ENCODE peak calls at places on chromosomes 7 and 10, in four cellular contexts. One of them, this sample, is unnamed.

GRCh38 chr10:116418394-116418793 is 9.3 kb upstream of the PNLIPRP3 start:
- DNase-seq in SHP77: no peak
- DNase-seq in stimulated activated CD4-positive, alpha-beta T cell treated with anti-CD3 and anti-CD28 coated beads, Interleukin-1b, Interleukin-23, amount 100 ng/mL, for 1 hour: no peak
- DNase-seq in endothelial cell: no peak
- DNase-seq in this sample: no peak

GRCh38 chr10:113681533-113682470 is 2.1 kb downstream of the CASP7 start:
- DNase-seq in SHP77: no peak
- DNase-seq in stimulated activated CD4-positive, alpha-beta T cell treated with anti-CD3 and anti-CD28 coated beads, Interleukin-1b, Interleukin-23, amount 100 ng/mL, for 1 hour: no peak
- DNase-seq in endothelial cell: no peak
- DNase-seq in this sample: no peak

GRCh38 chr7:26616235-26616634 is 248.2 kb downstream of the SKAP2 start:
- DNase-seq in SHP77: no peak
- DNase-seq in stimulated activated CD4-positive, alpha-beta T cell treated with anti-CD3 and anti-CD28 coated beads, Interleukin-1b, Interleukin-23, amount 100 ng/mL, for 1 hour: no peak
- DNase-seq in endothelial cell: no peak
- DNase-seq in this sample: no peak

GRCh38 chr7:33334349-33334748 is 205.0 kb downstream of the BBS9 start:
- DNase-seq in SHP77: peak; percentile 21
- DNase-seq in stimulated activated CD4-positive, alpha-beta T cell treated with anti-CD3 and anti-CD28 coated beads, Interleukin-1b, Interleukin-23, amount 100 ng/mL, for 1 hour: no peak
- DNase-seq in endothelial cell: peak; percentile 6
- DNase-seq in this sample: no peak

GRCh38 chr7:4818000-4818794 is 42.8 kb downstream of the AP5Z1 start:
- DNase-seq in SHP77: no peak
- DNase-seq in stimulated activated CD4-positive, alpha-beta T cell treated with anti-CD3 and anti-CD28 coated beads, Interleukin-1b, Interleukin-23, amount 100 ng/mL, for 1 hour: no peak
- DNase-seq in endothelial cell: no peak
- DNase-seq in this sample: peak; percentile 38

GRCh38 chr10:90417056-90417455 is 440.8 kb downstream of the HTR7 start:
- DNase-seq in endothelial cell: no peak
- DNase-seq in stimulated activated CD4-positive, alpha-beta T cell treated with anti-CD3 and anti-CD28 coated beads, Interleukin-1b, Interleukin-23, amount 100 ng/mL, for 1 hour: no peak
- DNase-seq in SHP77: no peak
- DNase-seq in this sample: no peak

GRCh38 chr10:78899996-78900714 is 168.6 kb upstream of the ZMIZ1 start:
- DNase-seq in endothelial cell: no peak
- DNase-seq in SHP77: no peak
- DNase-seq in stimulated activated CD4-positive, alpha-beta T cell treated with anti-CD3 and anti-CD28 coated beads, Interleukin-1b, Interleukin-23, amount 100 ng/mL, for 1 hour: no peak
- DNase-seq in this sample: no peak

GRCh38 chr10:43308986-43309385 is 42.1 kb upstream of the RASGEF1A start:
- DNase-seq in SHP77: no peak
- DNase-seq in endothelial cell: no peak
- DNase-seq in stimulated activated CD4-positive, alpha-beta T cell treated with anti-CD3 and anti-CD28 coated beads, Interleukin-1b, Interleukin-23, amount 100 ng/mL, for 1 hour: no peak
- DNase-seq in this sample: no peak

GRCh38 chr7:84799131-84799530 is 387.7 kb downstream of the SEMA3D start:
- DNase-seq in stimulated activated CD4-positive, alpha-beta T cell treated with anti-CD3 and anti-CD28 coated beads, Interleukin-1b, Interleukin-23, amount 100 ng/mL, for 1 hour: no peak
- DNase-seq in endothelial cell: no peak
- DNase-seq in SHP77: no peak
- DNase-seq in this sample: no peak

GRCh38 chr10:86599729-86600128 is 54.6 kb upstream of the OPN4 start:
- DNase-seq in endothelial cell: no peak
- DNase-seq in SHP77: no peak
- DNase-seq in stimulated activated CD4-positive, alpha-beta T cell treated with anti-CD3 and anti-CD28 coated beads, Interleukin-1b, Interleukin-23, amount 100 ng/mL, for 1 hour: no peak
- DNase-seq in this sample: no peak

GRCh38 chr7:20798694-20799121 is 12.0 kb upstream of the SP8 start:
- DNase-seq in SHP77: no peak
- DNase-seq in endothelial cell: no peak
- DNase-seq in stimulated activated CD4-positive, alpha-beta T cell treated with anti-CD3 and anti-CD28 coated beads, Interleukin-1b, Interleukin-23, amount 100 ng/mL, for 1 hour: no peak
- DNase-seq in this sample: no peak

GRCh38 chr10:98267894-98268693 is at the start of gene LOXL4:
- DNase-seq in stimulated activated CD4-positive, alpha-beta T cell treated with anti-CD3 and anti-CD28 coated beads, Interleukin-1b, Interleukin-23, amount 100 ng/mL, for 1 hour: no peak
- DNase-seq in SHP77: no peak
- DNase-seq in endothelial cell: no peak
- DNase-seq in this sample: no peak

GRCh38 chr7:22354462-22354861 is 2.5 kb downstream of the RAPGEF5 start:
- DNase-seq in stimulated activated CD4-positive, alpha-beta T cell treated with anti-CD3 and anti-CD28 coated beads, Interleukin-1b, Interleukin-23, amount 100 ng/mL, for 1 hour: no peak
- DNase-seq in endothelial cell: no peak
- DNase-seq in SHP77: no peak
- DNase-seq in this sample: no peak

GRCh38 chr7:47258798-47259197 is 323.1 kb downstream of the TNS3 start:
- DNase-seq in SHP77: no peak
- DNase-seq in endothelial cell: no peak
- DNase-seq in stimulated activated CD4-positive, alpha-beta T cell treated with anti-CD3 and anti-CD28 coated beads, Interleukin-1b, Interleukin-23, amount 100 ng/mL, for 1 hour: no peak
- DNase-seq in this sample: no peak

GRCh38 chr7:98202367-98203195 is 8.7 kb upstream of the BHLHA15 start:
- DNase-seq in SHP77: no peak
- DNase-seq in endothelial cell: no peak
- DNase-seq in stimulated activated CD4-positive, alpha-beta T cell treated with anti-CD3 and anti-CD28 coated beads, Interleukin-1b, Interleukin-23, amount 100 ng/mL, for 1 hour: peak; percentile 16
- DNase-seq in this sample: no peak

GRCh38 chr7:159033956-159034938 is 110.4 kb downstream of the VIPR2 start:
- DNase-seq in endothelial cell: no peak
- DNase-seq in stimulated activated CD4-positive, alpha-beta T cell treated with anti-CD3 and anti-CD28 coated beads, Interleukin-1b, Interleukin-23, amount 100 ng/mL, for 1 hour: no peak
- DNase-seq in SHP77: no peak
- DNase-seq in this sample: no peak

GRCh38 chr7:157501576-157501975 is 164.8 kb downstream of the DNAJB6 start:
- DNase-seq in SHP77: no peak
- DNase-seq in endothelial cell: no peak
- DNase-seq in stimulated activated CD4-positive, alpha-beta T cell treated with anti-CD3 and anti-CD28 coated beads, Interleukin-1b, Interleukin-23, amount 100 ng/mL, for 1 hour: no peak
- DNase-seq in this sample: no peak

GRCh38 chr10:90871279-90871760 is 454 bp upstream of the RPP30 start:
- DNase-seq in stimulated activated CD4-positive, alpha-beta T cell treated with anti-CD3 and anti-CD28 coated beads, Interleukin-1b, Interleukin-23, amount 100 ng/mL, for 1 hour: no peak
- DNase-seq in SHP77: no peak
- DNase-seq in endothelial cell: peak; percentile 60
- DNase-seq in this sample: no peak

GRCh38 chr7:51006483-51007235 is 224.0 kb upstream of the GRB10 start:
- DNase-seq in stimulated activated CD4-positive, alpha-beta T cell treated with anti-CD3 and anti-CD28 coated beads, Interleukin-1b, Interleukin-23, amount 100 ng/mL, for 1 hour: no peak
- DNase-seq in endothelial cell: no peak
- DNase-seq in SHP77: no peak
- DNase-seq in this sample: no peak

GRCh38 chr10:128884061-128884425 is 583.0 kb upstream of the MGMT start:
- DNase-seq in SHP77: no peak
- DNase-seq in stimulated activated CD4-positive, alpha-beta T cell treated with anti-CD3 and anti-CD28 coated beads, Interleukin-1b, Interleukin-23, amount 100 ng/mL, for 1 hour: no peak
- DNase-seq in endothelial cell: no peak
- DNase-seq in this sample: no peak

GRCh38 chr7:96093435-96093834 is 228.5 kb downstream of the SLC25A13 start:
- DNase-seq in SHP77: no peak
- DNase-seq in endothelial cell: no peak
- DNase-seq in stimulated activated CD4-positive, alpha-beta T cell treated with anti-CD3 and anti-CD28 coated beads, Interleukin-1b, Interleukin-23, amount 100 ng/mL, for 1 hour: no peak
- DNase-seq in this sample: no peak

GRCh38 chr10:79409038-79410035 is 36.1 kb downstream of the ZCCHC24 start:
- DNase-seq in endothelial cell: no peak
- DNase-seq in SHP77: no peak
- DNase-seq in stimulated activated CD4-positive, alpha-beta T cell treated with anti-CD3 and anti-CD28 coated beads, Interleukin-1b, Interleukin-23, amount 100 ng/mL, for 1 hour: no peak
- DNase-seq in this sample: peak; percentile 42

GRCh38 chr10:112183329-112184051 is at the start of gene GPAM:
- DNase-seq in endothelial cell: peak; percentile 100
- DNase-seq in SHP77: peak; percentile 89
- DNase-seq in stimulated activated CD4-positive, alpha-beta T cell treated with anti-CD3 and anti-CD28 coated beads, Interleukin-1b, Interleukin-23, amount 100 ng/mL, for 1 hour: peak; percentile 94
- DNase-seq in this sample: peak; percentile 97

GRCh38 chr10:95818663-95819062 is 62.7 kb downstream of the ENTPD1 start:
- DNase-seq in endothelial cell: no peak
- DNase-seq in SHP77: no peak
- DNase-seq in stimulated activated CD4-positive, alpha-beta T cell treated with anti-CD3 and anti-CD28 coated beads, Interleukin-1b, Interleukin-23, amount 100 ng/mL, for 1 hour: no peak
- DNase-seq in this sample: no peak

GRCh38 chr10:70135684-70136083 is 3.1 kb upstream of the AIFM2 start:
- DNase-seq in endothelial cell: no peak
- DNase-seq in stimulated activated CD4-positive, alpha-beta T cell treated with anti-CD3 and anti-CD28 coated beads, Interleukin-1b, Interleukin-23, amount 100 ng/mL, for 1 hour: no peak
- DNase-seq in SHP77: no peak
- DNase-seq in this sample: no peak

GRCh38 chr10:56370217-56371113 is 9.4 kb upstream of the ZWINT start:
- DNase-seq in SHP77: no peak
- DNase-seq in stimulated activated CD4-positive, alpha-beta T cell treated with anti-CD3 and anti-CD28 coated beads, Interleukin-1b, Interleukin-23, amount 100 ng/mL, for 1 hour: no peak
- DNase-seq in endothelial cell: no peak
- DNase-seq in this sample: no peak

GRCh38 chr7:151244156-151244870 is 4.2 kb downstream of the SMARCD3 start:
- DNase-seq in SHP77: no peak
- DNase-seq in stimulated activated CD4-positive, alpha-beta T cell treated with anti-CD3 and anti-CD28 coated beads, Interleukin-1b, Interleukin-23, amount 100 ng/mL, for 1 hour: no peak
- DNase-seq in endothelial cell: peak; percentile 69
- DNase-seq in this sample: peak; percentile 52

GRCh38 chr7:155699180-155699579 is 54.7 kb downstream of the RBM33 start:
- DNase-seq in endothelial cell: no peak
- DNase-seq in stimulated activated CD4-positive, alpha-beta T cell treated with anti-CD3 and anti-CD28 coated beads, Interleukin-1b, Interleukin-23, amount 100 ng/mL, for 1 hour: no peak
- DNase-seq in SHP77: no peak
- DNase-seq in this sample: no peak

GRCh38 chr7:115838829-115839228 is 191.7 kb downstream of the TFEC start:
- DNase-seq in stimulated activated CD4-positive, alpha-beta T cell treated with anti-CD3 and anti-CD28 coated beads, Interleukin-1b, Interleukin-23, amount 100 ng/mL, for 1 hour: no peak
- DNase-seq in endothelial cell: no peak
- DNase-seq in SHP77: no peak
- DNase-seq in this sample: no peak

This sample was measured in lower lobe of right lung.